ENCODE peak calls at places on chromosomes 11 and 22, in ten cellular contexts. J is upper lobe of right lung; N is NCI-H2081; V is renal cortical epithelial cell; Y is midbrain; F is stimulated activated CD4-positive, alpha-beta T cell treated with anti-CD3 and anti-CD28 coated beads, TNF-alpha, amount 100 ng/mL, for 1 hour; O is GM10248; D is AG04450; U is HT-29; A is transverse colon. Q is an unnamed sample.

GRCh38 chr22:27113211-27114030 is 456.0 kb downstream of the MIAT start:
- DNase-seq in J (no peak), N (no peak), V (peak; percentile 97), Y (peak; percentile 5), F (no peak), O (no peak), D (no peak), U (peak; percentile 51), A (peak; percentile 59), Q (peak; percentile 50)

GRCh38 chr11:11701070-11701469 is 79.3 kb upstream of the GALNT18 start:
- DNase-seq in J (no peak), N (no peak), V (no peak), Y (no peak), F (no peak), O (no peak), D (peak; percentile 1), U (no peak), A (no peak), Q (no peak)

GRCh38 chr11:77115181-77115611 is 12.6 kb downstream of the OMP start:
- DNase-seq in J (no peak), N (no peak), V (no peak), Y (no peak), F (no peak), O (no peak), D (no peak), U (no peak), A (no peak), Q (no peak)

GRCh38 chr11:35675901-35676610 is 13.5 kb downstream of the TRIM44 start:
- DNase-seq in J (no peak), N (no peak), V (no peak), Y (no peak), F (no peak), O (no peak), D (no peak), U (peak; percentile 1), A (no peak), Q (no peak)

GRCh38 chr11:57446055-57446454 is 14.3 kb upstream of the RTN4RL2 start:
- DNase-seq in J (no peak), N (no peak), V (no peak), Y (no peak), F (no peak), O (no peak), D (no peak), U (no peak), A (no peak), Q (no peak)

GRCh38 chr11:125542709-125543108 is 26.6 kb upstream of the EI24 start:
- DNase-seq in J (no peak), N (no peak), V (no peak), Y (no peak), F (no peak), O (no peak), D (no peak), U (no peak), A (no peak), Q (no peak)

GRCh38 chr11:35282226-35282882 is 137.0 kb downstream of the SLC1A2 start:
- DNase-seq in J (no peak), N (no peak), V (peak; percentile 86), Y (no peak), F (no peak), O (no peak), D (peak; percentile 45), U (no peak), A (no peak), Q (no peak)

GRCh38 chr11:34176980-34177319 is 71.5 kb downstream of the NAT10 start:
- DNase-seq in J (no peak), N (peak; percentile 28), V (no peak), Y (no peak), F (no peak), O (no peak), D (no peak), U (no peak), A (no peak), Q (peak; percentile 41)

GRCh38 chr11:114242032-114242431 is 54.2 kb upstream of the NNMT start:
- DNase-seq in J (no peak), N (no peak), V (no peak), Y (no peak), F (no peak), O (no peak), D (no peak), U (no peak), A (no peak), Q (no peak)

GRCh38 chr22:33519140-33519973 is 400.9 kb downstream of the LARGE1 start:
- DNase-seq in J (no peak), N (no peak), V (peak; percentile 64), Y (peak; percentile 55), F (no peak), O (peak; percentile 74), D (no peak), U (peak; percentile 64), A (peak; percentile 22), Q (peak; percentile 71)

GRCh38 chr11:119369035-119369925 is 12.2 kb downstream of the USP2 start:
- DNase-seq in J (peak; percentile 53), N (no peak), V (peak; percentile 43), Y (no peak), F (no peak), O (no peak), D (no peak), U (peak; percentile 49), A (peak; percentile 66), Q (no peak)

GRCh38 chr22:28151241-28151640 is 232.2 kb upstream of the PITPNB start:
- DNase-seq in J (no peak), N (no peak), V (no peak), Y (no peak), F (no peak), O (no peak), D (no peak), U (no peak), A (peak; percentile 9), Q (no peak)

GRCh38 chr11:102762414-102762813 is 18.0 kb downstream of the MMP10 start:
- DNase-seq in J (no peak), N (no peak), V (peak; percentile 75), Y (no peak), F (no peak), O (no peak), D (no peak), U (no peak), A (no peak), Q (peak; percentile 8)

Q was measured in putamen.